ENCODE peak calls at places on chromosomes 5 and 9, in nine cellular contexts. H, X, B, E, S, Y, Z, U and N are unnamed samples.

GRCh38 chr9:14256588-14256987 is 57.4 kb downstream of the NFIB start:
- DNase-seq in Y (no peak), E (no peak), B (no peak), H (no peak), Z (no peak), S (no peak), U (no peak), X (no peak), N (no peak)

GRCh38 chr9:125376261-125377226 is 114.9 kb downstream of the GAPVD1 start:
- DNase-seq in U (no peak), Y (peak; percentile 55), E (no peak), H (no peak), Z (no peak), X (no peak), B (no peak), S (no peak), N (no peak)

GRCh38 chr9:136599811-136600660 is 54.2 kb upstream of the NOTCH1 start:
- DNase-seq in B (no peak), S (no peak), E (no peak), U (no peak), H (no peak), Z (no peak), X (no peak), Y (no peak), N (no peak)

GRCh38 chr5:66810151-66810550 is 214.0 kb downstream of the MAST4 start:
- DNase-seq in S (no peak), Y (no peak), E (no peak), X (no peak), B (no peak), Z (no peak), H (no peak), U (no peak), N (no peak)

GRCh38 chr9:98182069-98182820 is 10.2 kb downstream of the CORO2A start:
- DNase-seq in H (no peak), X (no peak), S (no peak), Y (no peak), U (no peak), Z (no peak), E (no peak), B (no peak), N (no peak)

GRCh38 chr5:17129093-17129492 is 88.3 kb upstream of the BASP1 start:
- DNase-seq in S (no peak), H (no peak), X (no peak), Y (no peak), Z (no peak), B (no peak), E (no peak), U (no peak), N (no peak)

GRCh38 chr5:27437594-27438200 is 399.3 kb upstream of the CDH9 start:
- DNase-seq in H (no peak), Z (no peak), U (no peak), X (no peak), S (no peak), Y (no peak), E (no peak), B (no peak), N (no peak)

GRCh38 chr9:69936427-69936826 is 107.2 kb upstream of the MAMDC2 start:
- DNase-seq in B (no peak), E (no peak), U (no peak), H (no peak), X (no peak), Z (no peak), S (no peak), Y (no peak), N (no peak)

GRCh38 chr9:97981828-97982164 is 1.3 kb upstream of the ANP32B start:
- DNase-seq in X (peak; percentile 29), S (no peak), B (no peak), H (no peak), E (no peak), Y (no peak), U (no peak), Z (no peak), N (no peak)

GRCh38 chr5:56585973-56586740 is 229.2 kb upstream of the MAP3K1 start:
- DNase-seq in B (no peak), Y (no peak), X (no peak), U (no peak), H (no peak), S (no peak), E (peak; percentile 54), Z (no peak), N (no peak)

GRCh38 chr9:135526089-135526729 is 5.0 kb downstream of the LCN1 start:
- DNase-seq in Z (peak; percentile 12), H (no peak), E (no peak), S (peak; percentile 40), U (no peak), X (no peak), Y (no peak), B (peak; percentile 27), N (no peak)

GRCh38 chr5:88666761-88667186 is 216.2 kb downstream of the MEF2C start:
- DNase-seq in Z (no peak), H (no peak), B (no peak), X (no peak), S (no peak), Y (no peak), E (no peak), U (no peak), N (no peak)

GRCh38 chr5:170617519-170618218 is 113.8 kb downstream of the KCNIP1 start:
- DNase-seq in X (no peak), E (no peak), Z (no peak), H (no peak), B (no peak), Y (no peak), U (no peak), S (no peak), N (no peak)

GRCh38 chr5:57102189-57102904 is 71.5 kb upstream of the GPBP1 start:
- DNase-seq in U (no peak), Z (no peak), B (no peak), X (no peak), E (no peak), S (no peak), Y (no peak), H (no peak), N (no peak)

GRCh38 chr9:114050646-114051045 is 27.5 kb downstream of the AMBP start:
- DNase-seq in S (peak; percentile 25), B (no peak), X (no peak), Y (no peak), Z (no peak), H (no peak), U (no peak), E (no peak), N (no peak)

GRCh38 chr5:180825768-180826525 is 23.3 kb upstream of the MGAT1 start:
- DNase-seq in Y (peak; percentile 86), B (peak; percentile 64), Z (no peak), H (no peak), S (no peak), E (peak; percentile 76), X (no peak), U (no peak), N (no peak)

GRCh38 chr5:117859161-117859560 is 1129.2 kb downstream of the DTWD2 start:
- DNase-seq in S (no peak), B (no peak), E (no peak), X (peak; percentile 18), Z (no peak), Y (no peak), U (no peak), H (no peak), N (no peak)

GRCh38 chr9:126496781-126497667 is 116.7 kb upstream of the LMX1B start:
- DNase-seq in U (peak; percentile 44), E (peak; percentile 35), Y (no peak), Z (peak; percentile 30), X (no peak), B (no peak), H (no peak), S (no peak), N (no peak)

GRCh38 chr5:140764177-140765020 is 21.5 kb upstream of the PCDHA1 start:
- DNase-seq in H (no peak), E (no peak), Z (no peak), Y (no peak), X (no peak), S (no peak), U (no peak), B (no peak), N (no peak)
- H3K9me3 ChIP-seq in H (peaks cover 43% of the 10 kb centered on the region), E (peaks cover 17% of the 10 kb centered on the region), Z (peaks cover 97% of the 10 kb centered on the region), Y (peaks cover 6% of the 10 kb centered on the region), X (peaks cover 41% of the 10 kb centered on the region), S (peaks cover 95% of the 10 kb centered on the region), U (peaks cover 44% of the 10 kb centered on the region), B (peaks cover 99% of the 10 kb centered on the region), N (peaks cover 36% of the 10 kb centered on the region)

GRCh38 chr9:133616643-133617405 is 7.6 kb upstream of the FAM163B start:
- DNase-seq in U (no peak), H (no peak), X (no peak), S (no peak), Y (no peak), B (no peak), Z (no peak), E (no peak), N (no peak)

GRCh38 chr9:133619791-133620190 is 10.6 kb upstream of the FAM163B start:
- DNase-seq in Y (no peak), E (no peak), B (no peak), S (no peak), Z (no peak), H (peak; percentile 58), X (peak; percentile 67), U (peak; percentile 71), N (no peak)

GRCh38 chr9:133618726-133619125 is 9.5 kb upstream of the FAM163B start:
- DNase-seq in S (no peak), H (no peak), Y (no peak), U (no peak), X (no peak), E (no peak), B (no peak), Z (no peak), N (no peak)

GRCh38 chr9:133627341-133627740 is 8.8 kb upstream of the DBH start:
- DNase-seq in Z (no peak), U (no peak), Y (no peak), X (no peak), S (no peak), E (no peak), H (no peak), B (no peak), N (no peak)

GRCh38 chr9:133621868-133622267 is 12.7 kb upstream of the FAM163B start:
- DNase-seq in B (no peak), Y (no peak), U (no peak), X (no peak), H (no peak), S (no peak), Z (no peak), E (no peak), N (no peak)
- H3K4me1 ChIP-seq in B (no peaks in the 10 kb centered on the region), Y (no peaks in the 10 kb centered on the region), U (peaks cover 40% of the 10 kb centered on the region), X (peaks cover 13% of the 10 kb centered on the region), H (peaks cover 28% of the 10 kb centered on the region), S (no peaks in the 10 kb centered on the region), Z (peaks cover 7% of the 10 kb centered on the region), E (no peaks in the 10 kb centered on the region), N (no peaks in the 10 kb centered on the region)

GRCh38 chr5:135450328-135450727 is 1.8 kb downstream of the TIFAB start:
- DNase-seq in U (no peak), X (no peak), S (no peak), E (peak; percentile 4), B (no peak), H (no peak), Y (no peak), Z (no peak), N (no peak)
- H3K4me3 ChIP-seq in U (no peak overlapping the region), X (no peak overlapping the region), S (no peak overlapping the region), E (no peak overlapping the region), B (no peak overlapping the region), H (no peak overlapping the region), Y (no peak overlapping the region), Z (no peak overlapping the region), N (no peak overlapping the region)

DNA sequence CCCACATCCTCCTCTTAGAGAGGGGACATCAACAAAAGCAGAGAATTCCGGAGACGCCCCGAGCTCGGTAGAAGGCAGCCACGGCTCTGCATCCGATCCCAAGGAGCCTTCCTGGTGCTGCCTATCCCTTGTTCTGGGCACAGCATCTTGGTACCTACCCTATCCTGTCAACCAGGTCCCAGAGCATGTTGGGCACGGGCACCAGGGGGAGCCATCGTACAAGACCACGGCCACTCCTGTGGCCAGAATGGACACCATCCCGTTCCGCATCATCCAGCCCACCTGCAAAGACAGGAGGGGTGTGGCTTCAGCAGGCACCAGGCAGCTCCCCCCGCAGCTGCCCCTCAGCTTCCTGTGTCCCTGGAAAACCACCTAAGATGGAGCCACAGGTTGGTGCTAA is 62.7 kb upstream of the ZNF354A start:
- DNase-seq in U (no peak), X (peak; percentile 35), Y (no peak), H (no peak), E (no peak), S (peak; percentile 68), Z (no peak), B (no peak), N (peak; percentile 44)
- H3K9me3 ChIP-seq in U (no peaks in the 10 kb centered on the region), X (no peaks in the 10 kb centered on the region), Y (no peaks in the 10 kb centered on the region), H (no peaks in the 10 kb centered on the region), E (no peaks in the 10 kb centered on the region), S (no peaks in the 10 kb centered on the region), Z (no peaks in the 10 kb centered on the region), B (no peaks in the 10 kb centered on the region), N (no peaks in the 10 kb centered on the region)